ENCODE peak calls at places on chromosomes 13 and 19, in ten cellular contexts. One of them, this sample, is unnamed.

GRCh38 chr19:10690351-10690781 is 10.9 kb upstream of the QTRT1 start:
- DNase-seq in A549: no peak
- DNase-seq in activated CD8-positive, alpha-beta memory T cell treated with anti-CD3 and anti-CD28 coated beads for 1 hour: no peak
- DNase-seq in CD4-positive, alpha-beta T cell: no peak
- DNase-seq in activated naive CD4-positive, alpha-beta T cell treated with anti-CD3 and anti-CD28 coated beads, Interleukin-2, amount 10 ng/mL, durations not matched to agents 7 days and 5 days: no peak
- DNase-seq in stimulated activated CD8-positive, alpha-beta memory T cell treated with anti-CD3 and anti-CD28 coated beads, Interleukin-15, amount 100 ng/mL, for 24 hours: no peak
- DNase-seq in WTC11: no peak
- DNase-seq in GM23248: peak; percentile 49
- DNase-seq in HEK293T: no peak
- DNase-seq in kidney glomerular epithelial cell: peak; percentile 49
- DNase-seq in this sample: no peak

GRCh38 chr13:85738696-85739320 is 60.4 kb downstream of the SLITRK6 start:
- DNase-seq in GM23248: no peak
- DNase-seq in CD4-positive, alpha-beta T cell: no peak
- DNase-seq in activated naive CD4-positive, alpha-beta T cell treated with anti-CD3 and anti-CD28 coated beads, Interleukin-2, amount 10 ng/mL, durations not matched to agents 7 days and 5 days: no peak
- DNase-seq in HEK293T: no peak
- DNase-seq in stimulated activated CD8-positive, alpha-beta memory T cell treated with anti-CD3 and anti-CD28 coated beads, Interleukin-15, amount 100 ng/mL, for 24 hours: no peak
- DNase-seq in WTC11: no peak
- DNase-seq in kidney glomerular epithelial cell: no peak
- DNase-seq in A549: no peak
- DNase-seq in activated CD8-positive, alpha-beta memory T cell treated with anti-CD3 and anti-CD28 coated beads for 1 hour: no peak
- DNase-seq in this sample: no peak

GRCh38 chr19:5805465-5806132 is 732 bp downstream of the NRTN start:
- DNase-seq in CD4-positive, alpha-beta T cell: peak; percentile 57
- DNase-seq in A549: peak; percentile 81
- DNase-seq in activated CD8-positive, alpha-beta memory T cell treated with anti-CD3 and anti-CD28 coated beads for 1 hour: no peak
- DNase-seq in activated naive CD4-positive, alpha-beta T cell treated with anti-CD3 and anti-CD28 coated beads, Interleukin-2, amount 10 ng/mL, durations not matched to agents 7 days and 5 days: peak; percentile 73
- DNase-seq in GM23248: peak; percentile 71
- DNase-seq in HEK293T: peak; percentile 85
- DNase-seq in kidney glomerular epithelial cell: no peak
- DNase-seq in stimulated activated CD8-positive, alpha-beta memory T cell treated with anti-CD3 and anti-CD28 coated beads, Interleukin-15, amount 100 ng/mL, for 24 hours: no peak
- DNase-seq in WTC11: peak; percentile 95
- DNase-seq in this sample: peak; percentile 76

GRCh38 chr13:50261502-50261901 is 246.3 kb downstream of the KCNRG start:
- DNase-seq in kidney glomerular epithelial cell: no peak
- DNase-seq in CD4-positive, alpha-beta T cell: no peak
- DNase-seq in A549: no peak
- DNase-seq in stimulated activated CD8-positive, alpha-beta memory T cell treated with anti-CD3 and anti-CD28 coated beads, Interleukin-15, amount 100 ng/mL, for 24 hours: no peak
- DNase-seq in activated CD8-positive, alpha-beta memory T cell treated with anti-CD3 and anti-CD28 coated beads for 1 hour: no peak
- DNase-seq in WTC11: no peak
- DNase-seq in GM23248: no peak
- DNase-seq in HEK293T: no peak
- DNase-seq in activated naive CD4-positive, alpha-beta T cell treated with anti-CD3 and anti-CD28 coated beads, Interleukin-2, amount 10 ng/mL, durations not matched to agents 7 days and 5 days: no peak
- DNase-seq in this sample: no peak

GRCh38 chr13:43433691-43434121 is 353.1 kb downstream of the ENOX1 start:
- DNase-seq in GM23248: peak; percentile 18
- DNase-seq in activated naive CD4-positive, alpha-beta T cell treated with anti-CD3 and anti-CD28 coated beads, Interleukin-2, amount 10 ng/mL, durations not matched to agents 7 days and 5 days: no peak
- DNase-seq in activated CD8-positive, alpha-beta memory T cell treated with anti-CD3 and anti-CD28 coated beads for 1 hour: no peak
- DNase-seq in kidney glomerular epithelial cell: no peak
- DNase-seq in CD4-positive, alpha-beta T cell: no peak
- DNase-seq in HEK293T: no peak
- DNase-seq in stimulated activated CD8-positive, alpha-beta memory T cell treated with anti-CD3 and anti-CD28 coated beads, Interleukin-15, amount 100 ng/mL, for 24 hours: no peak
- DNase-seq in A549: no peak
- DNase-seq in WTC11: no peak
- DNase-seq in this sample: no peak

GRCh38 chr19:15622991-15623390 is 8.0 kb downstream of the CYP4F8 start:
- DNase-seq in WTC11: no peak
- DNase-seq in A549: no peak
- DNase-seq in HEK293T: no peak
- DNase-seq in kidney glomerular epithelial cell: no peak
- DNase-seq in stimulated activated CD8-positive, alpha-beta memory T cell treated with anti-CD3 and anti-CD28 coated beads, Interleukin-15, amount 100 ng/mL, for 24 hours: no peak
- DNase-seq in activated CD8-positive, alpha-beta memory T cell treated with anti-CD3 and anti-CD28 coated beads for 1 hour: no peak
- DNase-seq in GM23248: no peak
- DNase-seq in activated naive CD4-positive, alpha-beta T cell treated with anti-CD3 and anti-CD28 coated beads, Interleukin-2, amount 10 ng/mL, durations not matched to agents 7 days and 5 days: no peak
- DNase-seq in CD4-positive, alpha-beta T cell: no peak
- DNase-seq in this sample: no peak

GRCh38 chr13:94121686-94122085 is 357.8 kb downstream of the DCT start:
- DNase-seq in activated naive CD4-positive, alpha-beta T cell treated with anti-CD3 and anti-CD28 coated beads, Interleukin-2, amount 10 ng/mL, durations not matched to agents 7 days and 5 days: no peak
- DNase-seq in A549: no peak
- DNase-seq in WTC11: no peak
- DNase-seq in GM23248: peak; percentile 67
- DNase-seq in stimulated activated CD8-positive, alpha-beta memory T cell treated with anti-CD3 and anti-CD28 coated beads, Interleukin-15, amount 100 ng/mL, for 24 hours: no peak
- DNase-seq in CD4-positive, alpha-beta T cell: no peak
- DNase-seq in HEK293T: no peak
- DNase-seq in kidney glomerular epithelial cell: peak; percentile 84
- DNase-seq in activated CD8-positive, alpha-beta memory T cell treated with anti-CD3 and anti-CD28 coated beads for 1 hour: no peak
- DNase-seq in this sample: no peak

GRCh38 chr13:103255587-103256301 is 189.5 kb upstream of the SLC10A2 start:
- DNase-seq in WTC11: no peak
- DNase-seq in activated CD8-positive, alpha-beta memory T cell treated with anti-CD3 and anti-CD28 coated beads for 1 hour: no peak
- DNase-seq in HEK293T: no peak
- DNase-seq in A549: no peak
- DNase-seq in GM23248: no peak
- DNase-seq in kidney glomerular epithelial cell: no peak
- DNase-seq in CD4-positive, alpha-beta T cell: no peak
- DNase-seq in activated naive CD4-positive, alpha-beta T cell treated with anti-CD3 and anti-CD28 coated beads, Interleukin-2, amount 10 ng/mL, durations not matched to agents 7 days and 5 days: no peak
- DNase-seq in stimulated activated CD8-positive, alpha-beta memory T cell treated with anti-CD3 and anti-CD28 coated beads, Interleukin-15, amount 100 ng/mL, for 24 hours: no peak
- DNase-seq in this sample: no peak

GRCh38 chr13:106683179-106683578 is 115.2 kb upstream of the ARGLU1 start:
- DNase-seq in stimulated activated CD8-positive, alpha-beta memory T cell treated with anti-CD3 and anti-CD28 coated beads, Interleukin-15, amount 100 ng/mL, for 24 hours: no peak
- DNase-seq in activated CD8-positive, alpha-beta memory T cell treated with anti-CD3 and anti-CD28 coated beads for 1 hour: no peak
- DNase-seq in GM23248: no peak
- DNase-seq in HEK293T: no peak
- DNase-seq in CD4-positive, alpha-beta T cell: no peak
- DNase-seq in kidney glomerular epithelial cell: no peak
- DNase-seq in WTC11: no peak
- DNase-seq in A549: no peak
- DNase-seq in activated naive CD4-positive, alpha-beta T cell treated with anti-CD3 and anti-CD28 coated beads, Interleukin-2, amount 10 ng/mL, durations not matched to agents 7 days and 5 days: no peak
- DNase-seq in this sample: no peak

GRCh38 chr19:49157445-49158224 is at the start of gene TRPM4:
- DNase-seq in GM23248: peak; percentile 93
- DNase-seq in WTC11: peak; percentile 97
- DNase-seq in A549: peak; percentile 91
- DNase-seq in kidney glomerular epithelial cell: peak; percentile 40
- DNase-seq in activated CD8-positive, alpha-beta memory T cell treated with anti-CD3 and anti-CD28 coated beads for 1 hour: no peak
- DNase-seq in activated naive CD4-positive, alpha-beta T cell treated with anti-CD3 and anti-CD28 coated beads, Interleukin-2, amount 10 ng/mL, durations not matched to agents 7 days and 5 days: peak; percentile 73
- DNase-seq in HEK293T: peak; percentile 80
- DNase-seq in stimulated activated CD8-positive, alpha-beta memory T cell treated with anti-CD3 and anti-CD28 coated beads, Interleukin-15, amount 100 ng/mL, for 24 hours: no peak
- DNase-seq in CD4-positive, alpha-beta T cell: no peak
- DNase-seq in this sample: peak; percentile 91

GRCh38 chr19:51161266-51161665 is 19.2 kb downstream of the SIGLEC7 start:
- DNase-seq in A549: no peak
- DNase-seq in kidney glomerular epithelial cell: no peak
- DNase-seq in activated CD8-positive, alpha-beta memory T cell treated with anti-CD3 and anti-CD28 coated beads for 1 hour: no peak
- DNase-seq in GM23248: no peak
- DNase-seq in CD4-positive, alpha-beta T cell: no peak
- DNase-seq in stimulated activated CD8-positive, alpha-beta memory T cell treated with anti-CD3 and anti-CD28 coated beads, Interleukin-15, amount 100 ng/mL, for 24 hours: no peak
- DNase-seq in HEK293T: no peak
- DNase-seq in WTC11: no peak
- DNase-seq in activated naive CD4-positive, alpha-beta T cell treated with anti-CD3 and anti-CD28 coated beads, Interleukin-2, amount 10 ng/mL, durations not matched to agents 7 days and 5 days: no peak
- DNase-seq in this sample: no peak

GRCh38 chr13:48508001-48508400 is 24.9 kb downstream of the RCBTB2 start:
- DNase-seq in activated naive CD4-positive, alpha-beta T cell treated with anti-CD3 and anti-CD28 coated beads, Interleukin-2, amount 10 ng/mL, durations not matched to agents 7 days and 5 days: no peak
- DNase-seq in A549: no peak
- DNase-seq in GM23248: no peak
- DNase-seq in stimulated activated CD8-positive, alpha-beta memory T cell treated with anti-CD3 and anti-CD28 coated beads, Interleukin-15, amount 100 ng/mL, for 24 hours: no peak
- DNase-seq in activated CD8-positive, alpha-beta memory T cell treated with anti-CD3 and anti-CD28 coated beads for 1 hour: no peak
- DNase-seq in kidney glomerular epithelial cell: no peak
- DNase-seq in CD4-positive, alpha-beta T cell: no peak
- DNase-seq in WTC11: no peak
- DNase-seq in HEK293T: no peak
- DNase-seq in this sample: no peak

GRCh38 chr13:44565881-44566280 is 10.2 kb downstream of the TSC22D1 start:
- DNase-seq in HEK293T: no peak
- DNase-seq in WTC11: no peak
- DNase-seq in activated CD8-positive, alpha-beta memory T cell treated with anti-CD3 and anti-CD28 coated beads for 1 hour: no peak
- DNase-seq in A549: no peak
- DNase-seq in stimulated activated CD8-positive, alpha-beta memory T cell treated with anti-CD3 and anti-CD28 coated beads, Interleukin-15, amount 100 ng/mL, for 24 hours: no peak
- DNase-seq in GM23248: peak; percentile 30
- DNase-seq in kidney glomerular epithelial cell: no peak
- DNase-seq in CD4-positive, alpha-beta T cell: no peak
- DNase-seq in activated naive CD4-positive, alpha-beta T cell treated with anti-CD3 and anti-CD28 coated beads, Interleukin-2, amount 10 ng/mL, durations not matched to agents 7 days and 5 days: no peak
- DNase-seq in this sample: no peak

GRCh38 chr13:77616027-77616426 is 80.5 kb downstream of the SCEL start:
- DNase-seq in A549: no peak
- DNase-seq in HEK293T: no peak
- DNase-seq in kidney glomerular epithelial cell: no peak
- DNase-seq in GM23248: no peak
- DNase-seq in WTC11: no peak
- DNase-seq in activated CD8-positive, alpha-beta memory T cell treated with anti-CD3 and anti-CD28 coated beads for 1 hour: no peak
- DNase-seq in CD4-positive, alpha-beta T cell: no peak
- DNase-seq in activated naive CD4-positive, alpha-beta T cell treated with anti-CD3 and anti-CD28 coated beads, Interleukin-2, amount 10 ng/mL, durations not matched to agents 7 days and 5 days: no peak
- DNase-seq in stimulated activated CD8-positive, alpha-beta memory T cell treated with anti-CD3 and anti-CD28 coated beads, Interleukin-15, amount 100 ng/mL, for 24 hours: no peak
- DNase-seq in this sample: no peak

GRCh38 chr13:79194272-79194671 is 211.8 kb downstream of the RBM26 start:
- DNase-seq in activated naive CD4-positive, alpha-beta T cell treated with anti-CD3 and anti-CD28 coated beads, Interleukin-2, amount 10 ng/mL, durations not matched to agents 7 days and 5 days: peak; percentile 76
- DNase-seq in kidney glomerular epithelial cell: no peak
- DNase-seq in activated CD8-positive, alpha-beta memory T cell treated with anti-CD3 and anti-CD28 coated beads for 1 hour: no peak
- DNase-seq in GM23248: no peak
- DNase-seq in A549: no peak
- DNase-seq in HEK293T: no peak
- DNase-seq in stimulated activated CD8-positive, alpha-beta memory T cell treated with anti-CD3 and anti-CD28 coated beads, Interleukin-15, amount 100 ng/mL, for 24 hours: no peak
- DNase-seq in WTC11: no peak
- DNase-seq in CD4-positive, alpha-beta T cell: no peak
- DNase-seq in this sample: no peak

GRCh38 chr13:113548778-113549621 is 35.6 kb upstream of the TFDP1 start:
- DNase-seq in activated naive CD4-positive, alpha-beta T cell treated with anti-CD3 and anti-CD28 coated beads, Interleukin-2, amount 10 ng/mL, durations not matched to agents 7 days and 5 days: no peak
- DNase-seq in HEK293T: no peak
- DNase-seq in stimulated activated CD8-positive, alpha-beta memory T cell treated with anti-CD3 and anti-CD28 coated beads, Interleukin-15, amount 100 ng/mL, for 24 hours: no peak
- DNase-seq in A549: no peak
- DNase-seq in GM23248: no peak
- DNase-seq in kidney glomerular epithelial cell: no peak
- DNase-seq in WTC11: no peak
- DNase-seq in activated CD8-positive, alpha-beta memory T cell treated with anti-CD3 and anti-CD28 coated beads for 1 hour: no peak
- DNase-seq in CD4-positive, alpha-beta T cell: no peak
- DNase-seq in this sample: peak; percentile 56

GRCh38 chr13:52378312-52378711 is 27.7 kb downstream of the THSD1 start:
- DNase-seq in activated naive CD4-positive, alpha-beta T cell treated with anti-CD3 and anti-CD28 coated beads, Interleukin-2, amount 10 ng/mL, durations not matched to agents 7 days and 5 days: no peak
- DNase-seq in WTC11: no peak
- DNase-seq in GM23248: no peak
- DNase-seq in activated CD8-positive, alpha-beta memory T cell treated with anti-CD3 and anti-CD28 coated beads for 1 hour: no peak
- DNase-seq in HEK293T: no peak
- DNase-seq in stimulated activated CD8-positive, alpha-beta memory T cell treated with anti-CD3 and anti-CD28 coated beads, Interleukin-15, amount 100 ng/mL, for 24 hours: no peak
- DNase-seq in CD4-positive, alpha-beta T cell: no peak
- DNase-seq in A549: no peak
- DNase-seq in kidney glomerular epithelial cell: no peak
- DNase-seq in this sample: no peak

GRCh38 chr13:44396963-44397580 is 23.4 kb downstream of the SERP2 start:
- DNase-seq in activated naive CD4-positive, alpha-beta T cell treated with anti-CD3 and anti-CD28 coated beads, Interleukin-2, amount 10 ng/mL, durations not matched to agents 7 days and 5 days: no peak
- DNase-seq in CD4-positive, alpha-beta T cell: no peak
- DNase-seq in kidney glomerular epithelial cell: peak; percentile 29
- DNase-seq in A549: no peak
- DNase-seq in WTC11: no peak
- DNase-seq in stimulated activated CD8-positive, alpha-beta memory T cell treated with anti-CD3 and anti-CD28 coated beads, Interleukin-15, amount 100 ng/mL, for 24 hours: no peak
- DNase-seq in GM23248: no peak
- DNase-seq in activated CD8-positive, alpha-beta memory T cell treated with anti-CD3 and anti-CD28 coated beads for 1 hour: no peak
- DNase-seq in HEK293T: no peak
- DNase-seq in this sample: no peak

GRCh38 chr13:75705395-75705794 is 69.3 kb downstream of the LMO7 start:
- DNase-seq in stimulated activated CD8-positive, alpha-beta memory T cell treated with anti-CD3 and anti-CD28 coated beads, Interleukin-15, amount 100 ng/mL, for 24 hours: no peak
- DNase-seq in activated CD8-positive, alpha-beta memory T cell treated with anti-CD3 and anti-CD28 coated beads for 1 hour: no peak
- DNase-seq in CD4-positive, alpha-beta T cell: no peak
- DNase-seq in GM23248: peak; percentile 89
- DNase-seq in WTC11: no peak
- DNase-seq in A549: peak; percentile 50
- DNase-seq in HEK293T: no peak
- DNase-seq in kidney glomerular epithelial cell: peak; percentile 44
- DNase-seq in activated naive CD4-positive, alpha-beta T cell treated with anti-CD3 and anti-CD28 coated beads, Interleukin-2, amount 10 ng/mL, durations not matched to agents 7 days and 5 days: no peak
- DNase-seq in this sample: no peak

GRCh38 chr13:52454459-52454824 is 836 bp upstream of the CKAP2 start:
- DNase-seq in A549: no peak
- DNase-seq in activated naive CD4-positive, alpha-beta T cell treated with anti-CD3 and anti-CD28 coated beads, Interleukin-2, amount 10 ng/mL, durations not matched to agents 7 days and 5 days: peak; percentile 37
- DNase-seq in WTC11: no peak
- DNase-seq in activated CD8-positive, alpha-beta memory T cell treated with anti-CD3 and anti-CD28 coated beads for 1 hour: no peak
- DNase-seq in kidney glomerular epithelial cell: no peak
- DNase-seq in CD4-positive, alpha-beta T cell: no peak
- DNase-seq in stimulated activated CD8-positive, alpha-beta memory T cell treated with anti-CD3 and anti-CD28 coated beads, Interleukin-15, amount 100 ng/mL, for 24 hours: no peak
- DNase-seq in GM23248: no peak
- DNase-seq in HEK293T: no peak
- DNase-seq in this sample: no peak

GRCh38 chr13:75217949-75218348 is 264.0 kb downstream of the TBC1D4 start:
- DNase-seq in kidney glomerular epithelial cell: peak; percentile 95
- DNase-seq in activated naive CD4-positive, alpha-beta T cell treated with anti-CD3 and anti-CD28 coated beads, Interleukin-2, amount 10 ng/mL, durations not matched to agents 7 days and 5 days: no peak
- DNase-seq in HEK293T: no peak
- DNase-seq in GM23248: peak; percentile 57
- DNase-seq in CD4-positive, alpha-beta T cell: no peak
- DNase-seq in WTC11: no peak
- DNase-seq in activated CD8-positive, alpha-beta memory T cell treated with anti-CD3 and anti-CD28 coated beads for 1 hour: no peak
- DNase-seq in stimulated activated CD8-positive, alpha-beta memory T cell treated with anti-CD3 and anti-CD28 coated beads, Interleukin-15, amount 100 ng/mL, for 24 hours: no peak
- DNase-seq in A549: no peak
- DNase-seq in this sample: no peak

GRCh38 chr13:97506511-97506910 is 72.5 kb downstream of the RAP2A start:
- DNase-seq in stimulated activated CD8-positive, alpha-beta memory T cell treated with anti-CD3 and anti-CD28 coated beads, Interleukin-15, amount 100 ng/mL, for 24 hours: no peak
- DNase-seq in kidney glomerular epithelial cell: no peak
- DNase-seq in activated naive CD4-positive, alpha-beta T cell treated with anti-CD3 and anti-CD28 coated beads, Interleukin-2, amount 10 ng/mL, durations not matched to agents 7 days and 5 days: no peak
- DNase-seq in WTC11: no peak
- DNase-seq in GM23248: peak; percentile 6
- DNase-seq in CD4-positive, alpha-beta T cell: no peak
- DNase-seq in activated CD8-positive, alpha-beta memory T cell treated with anti-CD3 and anti-CD28 coated beads for 1 hour: no peak
- DNase-seq in HEK293T: no peak
- DNase-seq in A549: no peak
- DNase-seq in this sample: no peak

GRCh38 chr13:112809332-112810310 is 119.8 kb downstream of the ATP11A start:
- DNase-seq in WTC11: no peak
- DNase-seq in GM23248: no peak
- DNase-seq in activated CD8-positive, alpha-beta memory T cell treated with anti-CD3 and anti-CD28 coated beads for 1 hour: no peak
- DNase-seq in stimulated activated CD8-positive, alpha-beta memory T cell treated with anti-CD3 and anti-CD28 coated beads, Interleukin-15, amount 100 ng/mL, for 24 hours: no peak
- DNase-seq in HEK293T: no peak
- DNase-seq in A549: no peak
- DNase-seq in CD4-positive, alpha-beta T cell: no peak
- DNase-seq in kidney glomerular epithelial cell: no peak
- DNase-seq in activated naive CD4-positive, alpha-beta T cell treated with anti-CD3 and anti-CD28 coated beads, Interleukin-2, amount 10 ng/mL, durations not matched to agents 7 days and 5 days: no peak
- DNase-seq in this sample: no peak

GRCh38 chr13:42396501-42396900 is 124.5 kb downstream of the AKAP11 start:
- DNase-seq in CD4-positive, alpha-beta T cell: no peak
- DNase-seq in WTC11: no peak
- DNase-seq in A549: no peak
- DNase-seq in activated CD8-positive, alpha-beta memory T cell treated with anti-CD3 and anti-CD28 coated beads for 1 hour: no peak
- DNase-seq in activated naive CD4-positive, alpha-beta T cell treated with anti-CD3 and anti-CD28 coated beads, Interleukin-2, amount 10 ng/mL, durations not matched to agents 7 days and 5 days: peak; percentile 65
- DNase-seq in stimulated activated CD8-positive, alpha-beta memory T cell treated with anti-CD3 and anti-CD28 coated beads, Interleukin-15, amount 100 ng/mL, for 24 hours: no peak
- DNase-seq in HEK293T: no peak
- DNase-seq in kidney glomerular epithelial cell: no peak
- DNase-seq in GM23248: no peak
- DNase-seq in this sample: no peak

GRCh38 chr19:35223856-35224505 is 4.6 kb downstream of the FAM187B start:
- DNase-seq in activated CD8-positive, alpha-beta memory T cell treated with anti-CD3 and anti-CD28 coated beads for 1 hour: no peak
- DNase-seq in GM23248: peak; percentile 84
- DNase-seq in CD4-positive, alpha-beta T cell: no peak
- DNase-seq in WTC11: no peak
- DNase-seq in A549: no peak
- DNase-seq in kidney glomerular epithelial cell: no peak
- DNase-seq in stimulated activated CD8-positive, alpha-beta memory T cell treated with anti-CD3 and anti-CD28 coated beads, Interleukin-15, amount 100 ng/mL, for 24 hours: no peak
- DNase-seq in activated naive CD4-positive, alpha-beta T cell treated with anti-CD3 and anti-CD28 coated beads, Interleukin-2, amount 10 ng/mL, durations not matched to agents 7 days and 5 days: no peak
- DNase-seq in HEK293T: no peak
- DNase-seq in this sample: no peak

GRCh38 chr19:18309525-18310064 is 13.3 kb downstream of the LSM4 start:
- DNase-seq in activated naive CD4-positive, alpha-beta T cell treated with anti-CD3 and anti-CD28 coated beads, Interleukin-2, amount 10 ng/mL, durations not matched to agents 7 days and 5 days: no peak
- DNase-seq in A549: no peak
- DNase-seq in GM23248: no peak
- DNase-seq in WTC11: no peak
- DNase-seq in kidney glomerular epithelial cell: no peak
- DNase-seq in stimulated activated CD8-positive, alpha-beta memory T cell treated with anti-CD3 and anti-CD28 coated beads, Interleukin-15, amount 100 ng/mL, for 24 hours: no peak
- DNase-seq in CD4-positive, alpha-beta T cell: no peak
- DNase-seq in HEK293T: no peak
- DNase-seq in activated CD8-positive, alpha-beta memory T cell treated with anti-CD3 and anti-CD28 coated beads for 1 hour: no peak
- DNase-seq in this sample: no peak

GRCh38 chr19:47467914-47468313 is 3.8 kb downstream of the SLC8A2 start:
- DNase-seq in activated naive CD4-positive, alpha-beta T cell treated with anti-CD3 and anti-CD28 coated beads, Interleukin-2, amount 10 ng/mL, durations not matched to agents 7 days and 5 days: no peak
- DNase-seq in stimulated activated CD8-positive, alpha-beta memory T cell treated with anti-CD3 and anti-CD28 coated beads, Interleukin-15, amount 100 ng/mL, for 24 hours: no peak
- DNase-seq in A549: no peak
- DNase-seq in GM23248: no peak
- DNase-seq in activated CD8-positive, alpha-beta memory T cell treated with anti-CD3 and anti-CD28 coated beads for 1 hour: no peak
- DNase-seq in kidney glomerular epithelial cell: no peak
- DNase-seq in CD4-positive, alpha-beta T cell: no peak
- DNase-seq in WTC11: no peak
- DNase-seq in HEK293T: no peak
- DNase-seq in this sample: no peak

GRCh38 chr19:10134040-10134439 is 14.3 kb upstream of the EIF3G start:
- DNase-seq in kidney glomerular epithelial cell: no peak
- DNase-seq in HEK293T: no peak
- DNase-seq in CD4-positive, alpha-beta T cell: no peak
- DNase-seq in activated CD8-positive, alpha-beta memory T cell treated with anti-CD3 and anti-CD28 coated beads for 1 hour: no peak
- DNase-seq in stimulated activated CD8-positive, alpha-beta memory T cell treated with anti-CD3 and anti-CD28 coated beads, Interleukin-15, amount 100 ng/mL, for 24 hours: no peak
- DNase-seq in GM23248: no peak
- DNase-seq in A549: no peak
- DNase-seq in activated naive CD4-positive, alpha-beta T cell treated with anti-CD3 and anti-CD28 coated beads, Interleukin-2, amount 10 ng/mL, durations not matched to agents 7 days and 5 days: no peak
- DNase-seq in WTC11: no peak
- DNase-seq in this sample: no peak